ENCODE peak calls at places on chromosome 3, in ten cellular contexts. N, A, T, Q, O, Y, K, M, S and B are unnamed samples.

GRCh38 chr3:42501321-42501680 is 1.1 kb upstream of the VIPR1 start:
- DNase-seq in S (peak; percentile 55), O (no peak), T (no peak), A (no peak), Q (no peak), Y (no peak), K (no peak), M (no peak), N (no peak), B (no peak)

GRCh38 chr3:78972617-78973301 is 795.0 kb downstream of the ROBO1 start:
- DNase-seq in A (no peak), S (no peak), M (no peak), Y (no peak), O (no peak), N (no peak), T (no peak), Q (no peak), K (no peak), B (no peak)

GRCh38 chr3:71083726-71084131 is 499.8 kb downstream of the FOXP1 start:
- DNase-seq in T (no peak), M (no peak), O (no peak), A (no peak), N (no peak), K (no peak), Q (no peak), S (no peak), Y (no peak), B (peak; percentile 51)

GRCh38 chr3:151925419-151925818 is 52.0 kb downstream of the SUCNR1 start:
- DNase-seq in O (peak; percentile 33), A (no peak), Y (no peak), S (no peak), Q (no peak), K (no peak), M (no peak), N (no peak), T (no peak), B (no peak)

GRCh38 chr3:128780438-128780837 is 54.5 kb downstream of the RAB7A start:
- DNase-seq in T (no peak), Y (no peak), O (no peak), N (no peak), M (no peak), A (no peak), Q (no peak), K (no peak), S (peak; percentile 26), B (no peak)

GRCh38 chr3:169295126-169295525 is 368.4 kb downstream of the MECOM start:
- DNase-seq in K (no peak), N (no peak), M (peak; percentile 42), Y (no peak), A (peak; percentile 65), O (peak; percentile 6), T (no peak), S (no peak), Q (no peak), B (no peak)

GRCh38 chr3:193795062-193795690 is 202.2 kb downstream of the OPA1 start:
- DNase-seq in Y (no peak), Q (no peak), A (no peak), T (no peak), O (no peak), S (no peak), M (no peak), N (no peak), K (peak; percentile 30), B (no peak)

GRCh38 chr3:41608267-41608822 is 353.6 kb downstream of the ULK4 start:
- DNase-seq in S (no peak), Q (no peak), Y (no peak), M (no peak), N (no peak), O (no peak), T (no peak), A (no peak), K (no peak), B (peak; percentile 8)

GRCh38 chr3:31242026-31242455 is 290.7 kb upstream of the STT3B start:
- DNase-seq in M (no peak), N (no peak), Q (no peak), T (no peak), Y (no peak), S (no peak), O (no peak), A (no peak), K (no peak), B (no peak)

GRCh38 chr3:182711261-182711683 is 82.0 kb upstream of the ATP11B start:
- DNase-seq in M (no peak), N (no peak), Q (no peak), Y (no peak), S (no peak), A (no peak), T (no peak), O (no peak), K (no peak), B (no peak)

GRCh38 chr3:64259646-64260045 is 34.4 kb upstream of the PRICKLE2 start:
- DNase-seq in K (no peak), T (no peak), N (no peak), A (peak; percentile 23), M (no peak), S (no peak), O (no peak), Q (no peak), Y (no peak), B (no peak)

GRCh38 chr3:129195731-129196256 is 12.1 kb upstream of the CNBP start:
- DNase-seq in M (peak; percentile 96), N (no peak), A (peak; percentile 95), S (no peak), K (no peak), Y (peak; percentile 81), O (peak; percentile 95), T (no peak), Q (peak; percentile 73), B (no peak)

GRCh38 chr3:177498037-177498857 is 301.0 kb upstream of the TBL1XR1 start:
- DNase-seq in S (no peak), Q (no peak), N (no peak), K (no peak), Y (no peak), A (peak; percentile 25), T (no peak), O (peak; percentile 45), M (peak; percentile 52), B (peak; percentile 17)

GRCh38 chr3:55484741-55485207 is 2.3 kb downstream of the WNT5A start:
- DNase-seq in M (no peak), Y (no peak), Q (no peak), A (peak; percentile 45), N (no peak), T (no peak), K (no peak), S (peak; percentile 11), O (no peak), B (no peak)

GRCh38 chr3:55482496-55483195 is 4.5 kb downstream of the WNT5A start:
- DNase-seq in N (no peak), Y (no peak), M (peak; percentile 79), K (peak; percentile 70), Q (no peak), O (peak; percentile 27), A (peak; percentile 54), S (peak; percentile 66), T (no peak), B (peak; percentile 31)

GRCh38 chr3:55484191-55484644 is 2.9 kb downstream of the WNT5A start:
- DNase-seq in K (peak; percentile 79), O (no peak), M (no peak), Q (no peak), T (no peak), S (peak; percentile 30), A (peak; percentile 19), N (no peak), Y (no peak), B (peak; percentile 11)

GRCh38 chr3:55481918-55482495 is 5.1 kb downstream of the WNT5A start:
- DNase-seq in N (no peak), O (peak; percentile 20), A (peak; percentile 39), S (peak; percentile 45), M (peak; percentile 73), Q (peak; percentile 23), T (no peak), Y (no peak), K (peak; percentile 81), B (peak; percentile 37)

GRCh38 chr3:55483196-55484095 is 3.7 kb downstream of the WNT5A start:
- DNase-seq in K (peak; percentile 62), Y (no peak), N (no peak), S (peak; percentile 38), A (peak; percentile 27), Q (no peak), M (no peak), T (no peak), O (no peak), B (peak; percentile 12)
- H3K4me3 ChIP-seq in K (no peak overlapping the region), Y (peak overlapping the region; percentile 98), N (peak overlapping the region; percentile 64), S (peak overlapping the region; percentile 70), A (peak overlapping the region; percentile 91), Q (peak overlapping the region; percentile 71), M (peak overlapping the region; percentile 89), T (peak overlapping the region; percentile 48), O (peak overlapping the region; percentile 90), B (no peak overlapping the region)

GRCh38 chr3:114362815-114363214 is 69.0 kb downstream of the TIGIT start:
- DNase-seq in Y (no peak), A (peak; percentile 65), Q (no peak), S (peak; percentile 25), K (no peak), N (no peak), O (no peak), T (no peak), M (peak; percentile 48), B (no peak)
- TF ChIP-seq CTCF in Y (peak; percentile 51), A (no peak), Q (peak; percentile 24), S (peak; percentile 38), K (peak; percentile 67), N (peak; percentile 58), O (no peak), T (peak; percentile 46), M (peak; percentile 52), B (peak; percentile 42)

GRCh38 chr3:104347281-104347680 is 1019.4 kb upstream of the ALCAM start:
- DNase-seq in O (no peak), N (no peak), K (no peak), M (no peak), T (no peak), Q (no peak), A (no peak), Y (no peak), S (no peak), B (no peak)

GRCh38 chr3:104353951-104354350 is 1012.8 kb upstream of the ALCAM start:
- DNase-seq in K (no peak), A (no peak), O (no peak), T (no peak), N (no peak), Y (no peak), Q (no peak), S (no peak), M (no peak), B (no peak)

DNA sequence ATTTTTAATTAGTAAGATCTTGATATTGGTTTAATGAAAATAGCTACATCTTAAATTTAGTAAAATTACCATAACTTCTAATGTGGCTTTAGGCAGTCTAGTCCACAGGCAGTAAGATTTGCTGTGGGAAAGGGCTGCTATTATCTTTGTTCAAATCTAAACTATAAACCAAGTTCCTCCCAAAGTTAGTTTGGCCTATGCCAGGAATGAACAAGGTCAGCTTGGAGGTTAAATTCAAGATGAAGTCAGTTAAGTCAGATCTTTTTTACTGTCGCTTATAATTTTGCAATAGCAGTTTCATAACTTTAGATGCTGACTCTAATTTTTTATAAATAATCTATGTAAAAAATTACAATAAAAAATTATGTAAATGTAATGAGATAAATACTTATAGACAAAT is 1016.9 kb upstream of the ALCAM start:
- DNase-seq in Y (no peak), K (no peak), M (no peak), Q (no peak), A (peak; percentile 15), T (no peak), O (no peak), N (no peak), S (no peak), B (no peak)
- H3K27me3 ChIP-seq in Y (no peaks in the 10 kb centered on the region), K (no peaks in the 10 kb centered on the region), M (no peaks in the 10 kb centered on the region), Q (no peaks in the 10 kb centered on the region), A (no peaks in the 10 kb centered on the region), T (no peaks in the 10 kb centered on the region), O (no peaks in the 10 kb centered on the region), N (no peaks in the 10 kb centered on the region), S (no peaks in the 10 kb centered on the region), B (no peaks in the 10 kb centered on the region)

GRCh38 chr3:47152578-47152977 is 11.3 kb downstream of the SETD2 start:
- DNase-seq in N (no peak), Q (no peak), S (no peak), M (peak; percentile 19), T (no peak), O (no peak), Y (no peak), A (no peak), K (no peak), B (no peak)
- H3K4me3 ChIP-seq in N (no peak overlapping the region), Q (no peak overlapping the region), S (no peak overlapping the region), M (no peak overlapping the region), T (no peak overlapping the region), O (no peak overlapping the region), Y (no peak overlapping the region), A (no peak overlapping the region), K (no peak overlapping the region), B (no peak overlapping the region)